ENCODE peak calls at places on chromosomes 1 and 21, in four cellular contexts. I is HCT116, Y is transverse colon, F is A549. L is an unnamed sample.

GRCh38 chr21:37373539-37373938 is 7.0 kb downstream of the DYRK1A start:
- DNase-seq in I (no peak), Y (no peak), F (no peak), L (no peak)

GRCh38 chr1:203584040-203584439 is 42.6 kb upstream of the ATP2B4 start:
- DNase-seq in I (no peak), Y (no peak), F (no peak), L (no peak)

GRCh38 chr1:26351591-26352337 is 2.2 kb downstream of the CRYBG2 start:
- DNase-seq in I (peak), Y (peak), F (peak), L (no peak)

GRCh38 chr1:151458936-151459330 is 361 bp downstream of the POGZ start:
- DNase-seq in I (peak), Y (peak), F (peak), L (peak)

GRCh38 chr1:151157067-151157531 is 650 bp downstream of the TNFAIP8L2 start:
- DNase-seq in I (no peak), Y (peak), F (no peak), L (no peak)

GRCh38 chr1:14215151-14215550 is 383.3 kb upstream of the KAZN start:
- DNase-seq in I (no peak), Y (no peak), F (no peak), L (no peak)

GRCh38 chr1:119816407-119816806 is 5.1 kb upstream of the REG4 start:
- DNase-seq in I (no peak), Y (peak), F (peak), L (no peak)

GRCh38 chr1:71330991-71331390 is 250.2 kb upstream of the ZRANB2 start:
- DNase-seq in I (no peak), Y (no peak), F (no peak), L (no peak)

GRCh38 chr1:206708882-206709281 is 24.2 kb downstream of the MAPKAPK2 start:
- DNase-seq in I (no peak), Y (no peak), F (peak), L (no peak)

GRCh38 chr1:226034482-226034881 is 28.0 kb upstream of the H3-3A start:
- DNase-seq in I (no peak), Y (peak), F (no peak), L (no peak)

GRCh38 chr1:193059282-193060225 is at the start of the genes RO60 and UCHL5:
- DNase-seq in I (peak), Y (peak), F (peak), L (peak)

GRCh38 chr1:11334821-11335220 is 61.8 kb downstream of the UBIAD1 start:
- DNase-seq in I (no peak), Y (no peak), F (no peak), L (no peak)

GRCh38 chr1:156502749-156503671 is 2.4 kb upstream of the MEF2D start:
- DNase-seq in I (peak), Y (peak), F (peak), L (no peak)

GRCh38 chr1:24901791-24902470 is 28.1 kb downstream of the RUNX3 start:
- DNase-seq in I (no peak), Y (peak), F (no peak), L (no peak)

GRCh38 chr1:115326419-115326818 is 11.6 kb downstream of the NGF start:
- DNase-seq in I (no peak), Y (no peak), F (no peak), L (no peak)

GRCh38 chr1:101820080-101820479 is 176.6 kb downstream of the OLFM3 start:
- DNase-seq in I (peak), Y (no peak), F (peak), L (no peak)

GRCh38 chr1:21302747-21303715 is 12.8 kb upstream of the ECE1 start:
- DNase-seq in I (no peak), Y (peak), F (no peak), L (no peak)
- TF ChIP-seq POLR2A in I (no peak), Y (no peak), F (no peak), L (no peak)

GRCh38 chr1:202201266-202201665 is 7.7 kb downstream of the LGR6 start:
- DNase-seq in I (no peak), Y (no peak), F (no peak), L (no peak)
- TF ChIP-seq POLR2A in I (no peak), Y (no peak), F (no peak), L (no peak)

DNA sequence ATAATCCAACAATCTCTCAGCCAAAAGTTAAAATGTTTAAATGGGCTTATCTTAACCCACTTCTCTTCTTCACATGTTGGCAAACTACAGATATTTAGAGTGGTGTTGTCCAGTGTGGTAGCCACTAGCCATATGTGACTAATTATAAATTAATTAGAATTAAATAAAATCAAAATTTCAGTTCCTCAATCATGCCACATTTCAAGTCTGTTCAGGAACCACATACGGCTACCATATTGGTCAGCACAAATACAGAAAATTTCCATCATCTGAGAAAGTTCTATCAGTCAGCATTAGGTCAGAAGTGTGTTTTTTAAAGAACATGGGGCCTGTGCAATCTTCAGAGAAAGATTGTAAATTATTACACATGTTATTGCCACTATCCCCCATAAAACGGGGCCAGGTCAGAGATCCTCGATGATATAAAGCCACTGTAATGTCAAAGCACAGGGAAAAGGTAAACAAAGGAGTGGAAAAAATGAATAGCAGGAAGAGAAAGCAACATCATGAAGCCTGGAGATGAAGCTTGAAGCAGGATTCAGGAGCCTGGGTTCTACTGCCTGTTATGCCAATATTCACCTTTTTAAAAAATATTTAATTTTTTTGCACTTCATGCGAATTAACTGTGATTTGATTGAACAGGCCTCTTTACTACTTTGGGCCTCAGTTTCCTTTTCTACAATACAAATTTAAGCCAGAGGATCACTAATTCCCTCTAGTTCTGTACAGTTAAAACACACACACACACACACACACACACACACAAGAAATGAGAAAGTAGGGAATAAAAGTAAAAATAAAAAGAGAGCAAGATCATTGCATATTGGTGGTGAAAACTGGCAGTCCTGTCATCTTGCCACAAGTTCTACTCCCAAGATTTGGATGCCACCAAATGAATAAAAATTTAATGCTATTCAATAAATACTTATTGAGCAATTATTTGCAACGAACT is 2.3 kb downstream of the RSBN1 start:
- DNase-seq in I (no peak), Y (peak), F (peak), L (no peak)
- TF ChIP-seq POLR2A in I (no peak), Y (peak), F (no peak), L (no peak)

GRCh38 chr1:2391385-2392070 is at the start of the genes MORN1 and RER1:
- DNase-seq in I (peak), Y (peak), F (peak), L (peak)
- TF ChIP-seq POLR2A in I (peak), Y (peak), F (peak), L (peak)

GRCh38 chr1:230355128-230355527 is 71.0 kb downstream of the PGBD5 start:
- DNase-seq in I (no peak), Y (no peak), F (no peak), L (no peak)

GRCh38 chr1:230359992-230360391 is 66.1 kb downstream of the PGBD5 start:
- DNase-seq in I (no peak), Y (no peak), F (no peak), L (no peak)

GRCh38 chr1:230356190-230356589 is 69.9 kb downstream of the PGBD5 start:
- DNase-seq in I (no peak), Y (no peak), F (no peak), L (no peak)

GRCh38 chr1:230355594-230355993 is 70.5 kb downstream of the PGBD5 start:
- DNase-seq in I (no peak), Y (no peak), F (no peak), L (no peak)

GRCh38 chr1:230356869-230357778 is 69.0 kb downstream of the PGBD5 start:
- DNase-seq in I (no peak), Y (no peak), F (no peak), L (no peak)
- TF ChIP-seq POLR2A in I (no peak), Y (no peak), F (no peak), L (no peak)

DNA sequence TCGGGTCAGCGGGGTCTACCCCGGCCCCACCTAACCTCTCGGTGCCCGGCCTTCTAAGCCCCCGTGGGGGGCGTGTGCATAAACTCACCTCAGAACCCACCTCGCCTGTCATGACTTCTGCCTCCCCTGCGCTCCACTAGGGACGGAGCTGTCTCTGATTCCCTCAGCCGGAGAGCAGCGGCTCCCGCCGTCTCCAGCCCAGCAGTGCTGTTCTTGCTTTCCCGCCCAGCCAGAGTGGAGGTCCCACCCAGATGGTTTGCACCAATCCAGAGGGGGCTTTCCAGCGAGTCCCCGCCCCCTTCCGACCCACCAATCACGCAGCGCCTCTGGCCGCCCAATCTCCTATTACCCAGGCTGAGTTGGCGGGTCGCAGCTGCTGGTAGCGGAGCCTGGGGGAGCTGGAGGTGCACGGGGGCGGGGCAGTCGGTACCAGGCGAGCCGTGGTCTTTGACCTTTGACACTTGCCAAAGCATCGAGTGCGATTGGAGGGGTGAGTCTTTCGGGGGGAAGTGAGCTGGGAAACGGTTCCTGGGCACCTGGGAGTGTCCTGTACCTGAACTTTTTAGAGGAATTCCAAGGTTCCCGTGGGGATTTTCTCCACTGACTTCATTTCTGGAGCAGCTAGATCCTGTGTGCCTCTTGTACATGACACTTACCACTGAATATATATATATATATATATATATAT is at the start of gene CLSPN:
- DNase-seq in I (peak), Y (peak), F (peak), L (peak)
- TF ChIP-seq POLR2A in I (peak), Y (no peak), F (peak), L (peak)

GRCh38 chr1:21332691-21333449 is 42.6 kb upstream of the ECE1 start:
- DNase-seq in I (no peak), Y (peak), F (no peak), L (no peak)
- TF ChIP-seq POLR2A in I (no peak), Y (no peak), F (no peak), L (no peak)

GRCh38 chr1:248901578-248901977 is 4.5 kb upstream of the PGBD2 start:
- DNase-seq in I (no peak), Y (no peak), F (no peak), L (no peak)

GRCh38 chr1:248906741-248907661 is 966 bp downstream of the PGBD2 start:
- DNase-seq in I (no peak), Y (no peak), F (no peak), L (no peak)

GRCh38 chr1:248905662-248905948 is 430 bp upstream of the PGBD2 start:
- DNase-seq in I (no peak), Y (no peak), F (no peak), L (no peak)

GRCh38 chr1:248904437-248905216 is 1.4 kb upstream of the PGBD2 start:
- DNase-seq in I (no peak), Y (no peak), F (no peak), L (no peak)

DNA sequence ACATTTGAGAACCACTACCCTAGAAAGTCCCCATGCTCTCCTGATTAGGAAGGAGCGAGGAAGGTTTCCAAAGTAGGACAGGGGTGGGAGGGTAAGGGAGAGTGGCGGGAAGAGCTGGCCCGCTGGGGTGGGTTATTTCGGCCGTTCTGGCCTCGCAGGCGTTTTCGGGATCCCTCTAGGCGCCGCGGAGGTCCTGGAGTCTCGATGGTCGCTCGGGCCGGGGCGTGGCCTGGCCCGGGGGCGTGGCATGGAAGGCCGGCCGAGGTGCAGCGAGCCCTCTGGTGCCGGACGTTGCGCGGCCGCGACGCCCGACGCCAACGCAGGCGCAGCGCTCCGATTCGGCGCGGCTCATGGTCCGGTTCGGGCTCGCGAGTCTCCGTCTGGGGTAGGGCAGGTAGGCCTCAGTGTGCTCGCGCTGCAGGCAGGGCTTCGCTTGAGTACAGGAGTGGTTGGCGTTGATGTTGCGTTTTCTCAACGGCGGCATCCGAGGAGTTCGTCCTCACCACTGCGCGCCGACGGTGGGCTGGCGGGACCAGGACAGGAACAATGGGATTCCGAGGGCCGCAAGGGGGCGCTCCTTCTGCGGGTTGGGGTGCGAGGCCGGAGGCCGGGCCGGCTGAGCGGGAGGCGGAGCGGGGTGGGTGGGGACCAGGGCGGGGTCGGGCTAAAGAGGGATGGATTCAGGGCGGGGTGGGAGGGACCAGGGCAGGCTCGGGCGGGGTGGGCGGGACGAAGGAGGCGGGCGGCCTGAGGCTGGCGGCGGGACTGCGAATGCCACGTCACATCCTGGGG is at the start of gene PGBD2:
- DNase-seq in I (peak), Y (peak), F (peak), L (peak)
- TF ChIP-seq POLR2A in I (peak), Y (peak), F (peak), L (peak)

GRCh38 chr1:32394141-32394889 is at the start of gene BSDC1:
- DNase-seq in I (peak), Y (peak), F (peak), L (peak)
- TF ChIP-seq POLR2A in I (peak), Y (peak), F (peak), L (peak)

GRCh38 chr1:117933769-117934168 is 4.2 kb downstream of the WDR3 start:
- DNase-seq in I (no peak), Y (no peak), F (no peak), L (no peak)
- TF ChIP-seq POLR2A in I (no peak), Y (no peak), F (no peak), L (no peak)

L was measured in GM12891.